ENCODE peak calls at places on chromosomes 1 and 21, in nine cellular contexts. J is PC-3, B is GM12878, F is natural killer cell, I is HCT116, C is left lung, W is gastrocnemius medialis, M is body of pancreas, S is A549. Z is an unnamed sample.

GRCh38 chr1:107413951-107414350 is 273.1 kb downstream of the NTNG1 start:
- ATAC-seq in J (peak), B (no peak), F (no peak), I (no peak), C (no peak), W (no peak), M (no peak), S (no peak), Z (no peak)

GRCh38 chr21:32562426-32562825 is 22.9 kb downstream of the TCP10L start:
- ATAC-seq in J (no peak), B (no peak), F (no peak), I (no peak), C (peak), W (no peak), M (no peak), S (no peak), Z (peak)

GRCh38 chr1:216805233-216805632 is 82.0 kb upstream of the ESRRG start:
- ATAC-seq in J (no peak), B (no peak), F (no peak), I (no peak), C (no peak), W (peak), M (no peak), S (no peak), Z (no peak)

GRCh38 chr21:15896501-15896900 is 166.7 kb downstream of the USP25 start:
- ATAC-seq in J (peak), B (peak), F (no peak), I (no peak), C (no peak), W (no peak), M (no peak), S (no peak), Z (no peak)

GRCh38 chr21:41898998-41899397 is 19.9 kb upstream of the PRDM15 start:
- ATAC-seq in J (no peak), B (no peak), F (no peak), I (no peak), C (no peak), W (no peak), M (no peak), S (no peak), Z (no peak)

GRCh38 chr1:166925791-166926483 is 49.4 kb downstream of the ILDR2 start:
- ATAC-seq in J (peak), B (no peak), F (no peak), I (peak), C (no peak), W (no peak), M (no peak), S (no peak), Z (no peak)

GRCh38 chr1:221098462-221099406 is 219.5 kb downstream of the HLX start:
- ATAC-seq in J (peak), B (peak), F (no peak), I (no peak), C (peak), W (no peak), M (no peak), S (no peak), Z (peak)

GRCh38 chr1:119906927-119907652 is 10.8 kb upstream of the ADAM30 start:
- ATAC-seq in J (no peak), B (no peak), F (no peak), I (no peak), C (no peak), W (no peak), M (no peak), S (no peak), Z (no peak)

GRCh38 chr1:32606972-32607371 is 43.4 kb downstream of the ZBTB8OS start:
- ATAC-seq in J (no peak), B (no peak), F (no peak), I (no peak), C (no peak), W (no peak), M (no peak), S (no peak), Z (no peak)

GRCh38 chr1:88579598-88579997 is 104.5 kb upstream of the PKN2 start:
- ATAC-seq in J (no peak), B (no peak), F (no peak), I (no peak), C (no peak), W (no peak), M (no peak), S (no peak), Z (no peak)

GRCh38 chr1:91720044-91720443 is 165.9 kb downstream of the TGFBR3 start:
- ATAC-seq in J (no peak), B (no peak), F (no peak), I (no peak), C (no peak), W (no peak), M (no peak), S (no peak), Z (no peak)

GRCh38 chr1:230240446-230241076 is 173.5 kb downstream of the GALNT2 start:
- ATAC-seq in J (no peak), B (no peak), F (no peak), I (no peak), C (no peak), W (no peak), M (no peak), S (no peak), Z (no peak)

GRCh38 chr1:38009088-38009840 is 3.3 kb upstream of the UTP11 start:
- ATAC-seq in J (no peak), B (no peak), F (peak), I (no peak), C (no peak), W (peak), M (no peak), S (no peak), Z (no peak)
- TF ChIP-seq CTCF in J (no peak), B (no peak), F (no peak), I (no peak), C (no peak), W (peak), M (no peak), S (no peak), Z (no peak)

DNA sequence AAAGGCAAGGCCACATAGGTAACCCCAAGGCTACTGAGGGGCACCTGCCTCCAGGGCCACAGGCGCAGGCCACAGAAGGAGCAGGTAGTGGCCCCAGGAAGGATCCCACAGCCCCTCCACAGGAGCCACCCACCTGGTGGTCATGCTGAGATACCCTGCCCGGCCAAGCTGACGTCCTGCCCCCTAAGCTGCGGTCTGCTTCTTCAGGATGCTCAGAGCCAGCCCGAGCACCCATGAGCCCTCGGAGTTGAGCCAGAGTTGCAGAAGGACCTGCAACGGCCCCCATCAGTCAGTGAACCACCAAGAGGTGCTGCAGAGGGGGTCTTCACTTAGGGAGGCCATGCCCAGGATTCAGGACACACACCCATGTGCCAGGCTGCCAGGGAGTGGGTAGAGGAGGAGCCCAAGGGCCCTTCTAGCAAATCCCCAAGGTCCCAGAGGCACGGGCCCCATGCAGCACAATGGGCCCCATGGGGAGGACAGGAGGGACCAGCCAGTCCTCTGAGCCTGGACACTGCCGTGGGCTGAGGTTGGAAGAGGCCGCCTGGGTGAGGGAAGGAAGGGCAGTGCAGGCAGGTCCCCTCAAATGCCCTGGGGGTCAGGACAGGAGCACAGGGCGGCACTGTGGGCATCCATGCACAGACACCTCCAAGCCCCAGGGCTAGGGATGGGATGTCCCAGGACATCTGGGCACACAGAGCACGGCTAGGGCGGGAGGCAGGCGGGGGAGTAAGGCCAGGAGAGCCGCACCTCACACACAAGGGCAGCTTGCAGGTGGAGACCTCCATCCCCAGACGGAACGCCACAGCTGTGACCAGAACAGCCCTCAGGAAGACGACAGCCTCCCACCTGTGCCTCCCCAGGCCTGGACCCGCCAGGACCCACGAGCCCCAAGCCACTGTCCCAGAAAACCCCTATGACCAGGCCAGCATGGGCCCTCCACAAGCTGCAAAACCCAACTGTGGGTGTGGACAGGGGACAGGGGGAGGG is 20.5 kb downstream of the WNT9A start:
- ATAC-seq in J (no peak), B (no peak), F (no peak), I (no peak), C (no peak), W (no peak), M (no peak), S (no peak), Z (no peak)
- TF ChIP-seq CTCF in J (no peak), B (no peak), F (no peak), I (no peak), C (no peak), W (no peak), M (no peak), S (no peak), Z (no peak)

GRCh38 chr1:44029260-44029910 is 1.9 kb downstream of the SLC6A9 start:
- ATAC-seq in J (peak), B (peak), F (peak), I (peak), C (peak), W (peak), M (peak), S (peak), Z (peak)

GRCh38 chr1:44031900-44032817 is 897 bp upstream of the SLC6A9 start:
- ATAC-seq in J (no peak), B (no peak), F (no peak), I (no peak), C (peak), W (no peak), M (no peak), S (no peak), Z (no peak)

GRCh38 chr1:44031051-44031899 is at the start of gene SLC6A9:
- ATAC-seq in J (peak), B (peak), F (no peak), I (peak), C (peak), W (no peak), M (peak), S (peak), Z (peak)

GRCh38 chr1:44029911-44030605 is 1.2 kb downstream of the SLC6A9 start:
- ATAC-seq in J (peak), B (peak), F (peak), I (peak), C (peak), W (peak), M (peak), S (peak), Z (peak)

GRCh38 chr1:44030606-44031050 is 634 bp downstream of the SLC6A9 start:
- ATAC-seq in J (peak), B (peak), F (peak), I (peak), C (peak), W (peak), M (peak), S (peak), Z (peak)
- TF ChIP-seq CTCF in J (peak), B (no peak), F (no peak), I (peak), C (no peak), W (no peak), M (no peak), S (peak), Z (no peak)

GRCh38 chr1:110250749-110251148 is 40.6 kb downstream of the KCNC4 start:
- ATAC-seq in J (no peak), B (no peak), F (no peak), I (no peak), C (no peak), W (no peak), M (no peak), S (no peak), Z (no peak)

GRCh38 chr1:110250018-110250417 is 39.9 kb downstream of the KCNC4 start:
- ATAC-seq in J (no peak), B (no peak), F (no peak), I (no peak), C (no peak), W (no peak), M (no peak), S (no peak), Z (no peak)

GRCh38 chr1:110255388-110255787 is 45.3 kb downstream of the KCNC4 start:
- ATAC-seq in J (no peak), B (peak), F (no peak), I (no peak), C (no peak), W (peak), M (peak), S (no peak), Z (no peak)

GRCh38 chr1:110254604-110255003 is 44.5 kb downstream of the KCNC4 start:
- ATAC-seq in J (no peak), B (peak), F (no peak), I (peak), C (no peak), W (no peak), M (no peak), S (no peak), Z (no peak)

GRCh38 chr1:110253213-110253612 is 43.1 kb downstream of the KCNC4 start:
- ATAC-seq in J (no peak), B (no peak), F (peak), I (no peak), C (no peak), W (no peak), M (no peak), S (no peak), Z (no peak)
- TF ChIP-seq CTCF in J (no peak), B (no peak), F (no peak), I (no peak), C (no peak), W (no peak), M (no peak), S (no peak), Z (no peak)

DNA sequence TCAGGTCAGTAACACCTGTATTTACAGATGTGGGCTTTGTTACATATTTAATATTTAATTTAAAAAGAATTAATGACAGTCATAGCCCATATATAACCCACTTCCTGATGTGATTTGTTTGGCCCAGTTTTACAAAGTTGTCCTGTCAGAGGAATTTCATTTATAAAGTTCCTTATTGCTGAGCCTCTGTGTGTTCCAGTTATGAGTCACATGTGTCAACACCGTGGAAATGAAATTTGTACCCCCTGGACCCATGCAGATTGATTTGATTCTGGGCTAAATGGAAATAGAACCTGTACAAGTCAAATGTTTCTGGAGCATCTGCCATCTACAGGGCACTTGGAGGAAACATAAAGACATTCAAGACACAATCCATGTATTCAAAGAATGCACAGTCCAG is 149.2 kb downstream of the CACNA1E start:
- ATAC-seq in J (no peak), B (no peak), F (no peak), I (no peak), C (no peak), W (no peak), M (no peak), S (no peak), Z (no peak)
- TF ChIP-seq CTCF in J (no peak), B (peak), F (no peak), I (no peak), C (no peak), W (no peak), M (no peak), S (no peak), Z (no peak)

GRCh38 chr1:173408886-173409285 is 68.2 kb upstream of the PRDX6 start:
- ATAC-seq in J (no peak), B (no peak), F (no peak), I (no peak), C (no peak), W (no peak), M (no peak), S (no peak), Z (no peak)
- TF ChIP-seq CTCF in J (peak), B (peak), F (no peak), I (no peak), C (no peak), W (no peak), M (no peak), S (no peak), Z (no peak)

GRCh38 chr1:111582644-111583618 is 36.7 kb upstream of the RAP1A start:
- ATAC-seq in J (no peak), B (peak), F (peak), I (no peak), C (no peak), W (no peak), M (no peak), S (no peak), Z (no peak)

GRCh38 chr1:111586112-111586511 is 33.5 kb upstream of the RAP1A start:
- ATAC-seq in J (no peak), B (no peak), F (no peak), I (no peak), C (no peak), W (no peak), M (no peak), S (no peak), Z (no peak)

GRCh38 chr1:111587509-111588174 is 31.9 kb upstream of the RAP1A start:
- ATAC-seq in J (no peak), B (peak), F (no peak), I (no peak), C (no peak), W (no peak), M (no peak), S (no peak), Z (no peak)

GRCh38 chr1:111582016-111582415 is 37.6 kb upstream of the RAP1A start:
- ATAC-seq in J (no peak), B (no peak), F (no peak), I (no peak), C (no peak), W (no peak), M (no peak), S (no peak), Z (no peak)

GRCh38 chr1:111585461-111586100 is 34.0 kb upstream of the RAP1A start:
- ATAC-seq in J (no peak), B (no peak), F (no peak), I (no peak), C (no peak), W (no peak), M (no peak), S (no peak), Z (no peak)
- TF ChIP-seq CTCF in J (no peak), B (no peak), F (no peak), I (no peak), C (no peak), W (no peak), M (no peak), S (no peak), Z (no peak)